ENCODE peak calls at places on chromosomes 12 and 14, in four cellular contexts. One of them, this sample, is unnamed.

GRCh38 chr14:75165586-75166391 is 10.6 kb downstream of the TMED10 start:
- DNase-seq in EH: no peak
- DNase-seq in iPS-NIHi11: no peak
- DNase-seq in pons: peak
- DNase-seq in this sample: no peak

GRCh38 chr14:42814817-42815216 is 1208.1 kb downstream of the LRFN5 start:
- DNase-seq in pons: no peak
- DNase-seq in iPS-NIHi11: no peak
- DNase-seq in EH: no peak
- DNase-seq in this sample: no peak

GRCh38 chr12:4701383-4701782 is 18.8 kb upstream of the GALNT8 start:
- DNase-seq in pons: no peak
- DNase-seq in EH: no peak
- DNase-seq in iPS-NIHi11: no peak
- DNase-seq in this sample: no peak

GRCh38 chr14:64265222-64265621 is 28.9 kb downstream of the ESR2 start:
- DNase-seq in EH: no peak
- DNase-seq in iPS-NIHi11: no peak
- DNase-seq in pons: no peak
- DNase-seq in this sample: no peak

GRCh38 chr14:57389646-57390036 is 745 bp upstream of the NAA30 start:
- DNase-seq in EH: no peak
- DNase-seq in iPS-NIHi11: peak
- DNase-seq in pons: peak
- DNase-seq in this sample: no peak

GRCh38 chr14:26597136-26598080 is at the start of gene NOVA1:
- DNase-seq in iPS-NIHi11: peak
- DNase-seq in pons: no peak
- DNase-seq in EH: no peak
- DNase-seq in this sample: no peak

GRCh38 chr12:124551268-124552144 is 15.9 kb downstream of the NCOR2 start:
- DNase-seq in EH: peak
- DNase-seq in iPS-NIHi11: peak
- DNase-seq in pons: peak
- DNase-seq in this sample: no peak

GRCh38 chr12:96981053-96981452 is 74.0 kb downstream of the NEDD1 start:
- DNase-seq in iPS-NIHi11: no peak
- DNase-seq in EH: peak
- DNase-seq in pons: no peak
- DNase-seq in this sample: peak

GRCh38 chr14:78535041-78535440 is 364.9 kb downstream of the NRXN3 start:
- DNase-seq in pons: no peak
- DNase-seq in iPS-NIHi11: no peak
- DNase-seq in EH: no peak
- DNase-seq in this sample: no peak

GRCh38 chr12:1630081-1630826 is 1.2 kb downstream of the WNT5B start:
- DNase-seq in EH: peak
- DNase-seq in pons: no peak
- DNase-seq in iPS-NIHi11: peak
- DNase-seq in this sample: peak

GRCh38 chr12:102824218-102824835 is 92.7 kb downstream of the PAH start:
- DNase-seq in EH: peak
- DNase-seq in pons: no peak
- DNase-seq in iPS-NIHi11: peak
- DNase-seq in this sample: peak

GRCh38 chr14:85622106-85622505 is 92.2 kb downstream of the FLRT2 start:
- DNase-seq in iPS-NIHi11: no peak
- DNase-seq in EH: no peak
- DNase-seq in pons: no peak
- DNase-seq in this sample: no peak

GRCh38 chr12:54191126-54191525 is 2.3 kb upstream of the SMUG1 start:
- DNase-seq in pons: no peak
- DNase-seq in iPS-NIHi11: no peak
- DNase-seq in EH: peak
- DNase-seq in this sample: no peak

GRCh38 chr14:60981626-60982455 is 796 bp downstream of the SLC38A6 start:
- DNase-seq in iPS-NIHi11: peak
- DNase-seq in EH: peak
- DNase-seq in pons: peak
- DNase-seq in this sample: peak

GRCh38 chr12:122909442-122910288 is 13.7 kb upstream of the VPS37B start:
- DNase-seq in EH: no peak
- DNase-seq in iPS-NIHi11: peak
- DNase-seq in pons: peak
- DNase-seq in this sample: no peak

GRCh38 chr14:103735439-103735814 is 19.8 kb downstream of the ZFYVE21 start:
- DNase-seq in EH: no peak
- DNase-seq in pons: peak
- DNase-seq in iPS-NIHi11: no peak
- DNase-seq in this sample: no peak

GRCh38 chr14:61177279-61178225 is 103.6 kb downstream of the TMEM30B start:
- DNase-seq in pons: no peak
- DNase-seq in EH: peak
- DNase-seq in iPS-NIHi11: no peak
- DNase-seq in this sample: peak

GRCh38 chr12:120466560-120467315 is 2.8 kb downstream of the SRSF9 start:
- DNase-seq in iPS-NIHi11: no peak
- DNase-seq in pons: no peak
- DNase-seq in EH: peak
- DNase-seq in this sample: no peak

GRCh38 chr12:125183187-125184067 is 118.2 kb downstream of the AACS start:
- DNase-seq in EH: peak
- DNase-seq in pons: peak
- DNase-seq in iPS-NIHi11: peak
- DNase-seq in this sample: peak

GRCh38 chr14:55731881-55732498 is 152.0 kb downstream of the KTN1 start:
- DNase-seq in EH: peak
- DNase-seq in iPS-NIHi11: no peak
- DNase-seq in pons: peak
- DNase-seq in this sample: no peak

GRCh38 chr12:119176267-119177055 is 2.3 kb upstream of the HSPB8 start:
- DNase-seq in pons: peak
- DNase-seq in EH: peak
- DNase-seq in iPS-NIHi11: peak
- DNase-seq in this sample: peak

GRCh38 chr12:52050116-52050770 is 999 bp upstream of the NR4A1 start:
- DNase-seq in EH: no peak
- DNase-seq in pons: no peak
- DNase-seq in iPS-NIHi11: peak
- DNase-seq in this sample: no peak

GRCh38 chr14:34003052-34003668 is 52.3 kb upstream of the EGLN3 start:
- DNase-seq in iPS-NIHi11: no peak
- DNase-seq in pons: no peak
- DNase-seq in EH: no peak
- DNase-seq in this sample: no peak

GRCh38 chr12:48938805-48939204 is 13.5 kb upstream of the FKBP11 start:
- DNase-seq in iPS-NIHi11: no peak
- DNase-seq in EH: no peak
- DNase-seq in pons: no peak
- DNase-seq in this sample: no peak

This sample was measured in osteoblast.